ENCODE peak calls at places on chromosomes 12 and 14, in seven cellular contexts. M, K, L, F, X, D and G are unnamed samples.

GRCh38 chr12:125015680-125016310 is 22.4 kb downstream of the BRI3BP start:
- DNase-seq in K (no peak), M (no peak), X (no peak), F (no peak), D (no peak), L (no peak), G (no peak)

GRCh38 chr12:113984464-113984863 is 18.3 kb upstream of the RBM19 start:
- DNase-seq in M (no peak), X (no peak), F (no peak), K (no peak), D (no peak), L (no peak), G (no peak)

GRCh38 chr12:102118874-102119273 is 1.0 kb downstream of the NUP37 start:
- DNase-seq in L (peak), K (no peak), D (no peak), M (no peak), F (no peak), X (no peak), G (no peak)

GRCh38 chr14:35944847-35945246 is 118.7 kb downstream of the BRMS1L start:
- DNase-seq in F (no peak), M (peak), L (no peak), K (no peak), D (no peak), X (peak), G (peak)

GRCh38 chr12:77247542-77247941 is 182.2 kb upstream of the E2F7 start:
- DNase-seq in D (no peak), M (no peak), K (no peak), F (no peak), X (no peak), L (no peak), G (no peak)

GRCh38 chr14:64649383-64649998 is 54.7 kb upstream of the PLEKHG3 start:
- DNase-seq in D (peak), L (no peak), K (no peak), X (peak), M (no peak), F (no peak), G (no peak)

GRCh38 chr12:120350576-120351350 is 18.2 kb downstream of the MSI1 start:
- DNase-seq in F (no peak), D (no peak), M (no peak), L (no peak), K (no peak), X (no peak), G (no peak)

GRCh38 chr14:104925941-104926609 is 1.4 kb downstream of the PLD4 start:
- DNase-seq in K (no peak), D (no peak), L (no peak), F (no peak), X (no peak), M (no peak), G (no peak)

GRCh38 chr14:21238823-21239518 is 30.3 kb downstream of the HNRNPC start:
- DNase-seq in M (no peak), F (no peak), D (no peak), L (no peak), X (no peak), K (no peak), G (no peak)

GRCh38 chr14:21241218-21241819 is 27.9 kb downstream of the HNRNPC start:
- DNase-seq in F (no peak), K (no peak), L (peak), X (no peak), D (no peak), M (no peak), G (peak)

GRCh38 chr14:21244546-21244945 is 24.7 kb downstream of the HNRNPC start:
- DNase-seq in L (no peak), D (no peak), X (no peak), F (no peak), M (no peak), K (no peak), G (no peak)

GRCh38 chr14:21236948-21237797 is 32.1 kb downstream of the HNRNPC start:
- DNase-seq in K (no peak), X (no peak), D (no peak), M (no peak), L (no peak), F (no peak), G (no peak)

GRCh38 chr14:21240417-21240816 is 28.8 kb downstream of the HNRNPC start:
- DNase-seq in D (no peak), F (no peak), X (no peak), K (no peak), M (no peak), L (no peak), G (no peak)
- TF ChIP-seq POLR2A in D (no peak), F (no peak), X (no peak), K (no peak), M (no peak), L (no peak), G (no peak)

GRCh38 chr12:14260011-14260993 is 105.2 kb upstream of the ATF7IP start:
- DNase-seq in X (peak), L (peak), D (peak), F (peak), M (peak), K (no peak), G (peak)
- TF ChIP-seq POLR2A in X (peak), L (no peak), D (no peak), F (no peak), M (no peak), K (no peak), G (no peak)

DNA sequence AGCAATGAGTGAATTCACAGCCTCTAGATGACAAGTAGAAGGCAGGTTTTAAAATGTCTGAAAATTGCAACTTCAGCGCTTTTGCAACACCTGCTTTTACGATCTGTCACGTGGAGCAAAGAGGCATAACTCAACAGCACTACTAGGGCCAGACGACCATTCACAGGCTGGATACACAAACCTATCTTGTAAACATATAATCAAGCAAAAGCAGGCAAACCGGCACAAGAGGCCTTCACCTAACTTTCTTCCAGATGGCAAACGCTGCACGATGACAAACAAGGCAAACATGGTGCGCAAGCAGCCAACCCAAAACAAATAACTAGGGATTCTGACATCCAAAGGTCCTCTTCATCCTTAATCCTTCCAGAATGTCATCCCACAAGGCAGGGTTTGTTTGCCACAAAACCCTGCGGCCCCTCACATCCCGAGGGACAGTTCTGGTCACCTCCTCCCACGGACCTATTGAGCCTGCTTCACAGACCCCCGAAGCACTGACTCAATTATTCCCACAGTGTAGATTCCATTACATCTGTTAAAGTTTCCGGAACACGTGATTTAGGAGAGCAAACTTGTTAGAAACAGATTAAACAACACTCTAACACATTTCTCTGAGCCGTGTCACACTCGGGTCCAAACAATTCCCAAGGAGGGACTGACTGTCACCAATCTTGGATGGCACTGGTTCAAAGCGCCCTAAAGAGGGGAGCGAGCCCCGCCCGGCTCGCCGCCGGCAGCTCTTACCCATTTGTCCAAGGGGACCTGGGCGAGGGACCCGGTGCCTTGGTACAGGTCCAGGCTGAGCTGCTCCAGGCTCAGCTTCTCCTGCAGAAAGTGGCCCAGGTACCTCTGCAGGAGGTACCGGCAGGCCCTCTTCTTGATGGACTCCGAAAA is 823 bp downstream of the ATG2B start:
- DNase-seq in K (peak), D (peak), F (no peak), M (peak), L (peak), X (peak), G (peak)
- TF ChIP-seq POLR2A in K (no peak), D (no peak), F (no peak), M (no peak), L (peak), X (peak), G (peak)

GRCh38 chr12:58915634-58916033 is 4.7 kb downstream of the LRIG3 start:
- DNase-seq in M (no peak), D (peak), L (peak), K (no peak), X (peak), F (no peak), G (no peak)
- TF ChIP-seq POLR2A in M (no peak), D (no peak), L (no peak), K (no peak), X (peak), F (no peak), G (no peak)

GRCh38 chr12:49706351-49707126 is 666 bp downstream of the FMNL3 start:
- DNase-seq in L (peak), D (peak), X (peak), K (no peak), M (no peak), F (no peak), G (no peak)
- TF ChIP-seq POLR2A in L (no peak), D (no peak), X (no peak), K (no peak), M (no peak), F (no peak), G (no peak)

DNA sequence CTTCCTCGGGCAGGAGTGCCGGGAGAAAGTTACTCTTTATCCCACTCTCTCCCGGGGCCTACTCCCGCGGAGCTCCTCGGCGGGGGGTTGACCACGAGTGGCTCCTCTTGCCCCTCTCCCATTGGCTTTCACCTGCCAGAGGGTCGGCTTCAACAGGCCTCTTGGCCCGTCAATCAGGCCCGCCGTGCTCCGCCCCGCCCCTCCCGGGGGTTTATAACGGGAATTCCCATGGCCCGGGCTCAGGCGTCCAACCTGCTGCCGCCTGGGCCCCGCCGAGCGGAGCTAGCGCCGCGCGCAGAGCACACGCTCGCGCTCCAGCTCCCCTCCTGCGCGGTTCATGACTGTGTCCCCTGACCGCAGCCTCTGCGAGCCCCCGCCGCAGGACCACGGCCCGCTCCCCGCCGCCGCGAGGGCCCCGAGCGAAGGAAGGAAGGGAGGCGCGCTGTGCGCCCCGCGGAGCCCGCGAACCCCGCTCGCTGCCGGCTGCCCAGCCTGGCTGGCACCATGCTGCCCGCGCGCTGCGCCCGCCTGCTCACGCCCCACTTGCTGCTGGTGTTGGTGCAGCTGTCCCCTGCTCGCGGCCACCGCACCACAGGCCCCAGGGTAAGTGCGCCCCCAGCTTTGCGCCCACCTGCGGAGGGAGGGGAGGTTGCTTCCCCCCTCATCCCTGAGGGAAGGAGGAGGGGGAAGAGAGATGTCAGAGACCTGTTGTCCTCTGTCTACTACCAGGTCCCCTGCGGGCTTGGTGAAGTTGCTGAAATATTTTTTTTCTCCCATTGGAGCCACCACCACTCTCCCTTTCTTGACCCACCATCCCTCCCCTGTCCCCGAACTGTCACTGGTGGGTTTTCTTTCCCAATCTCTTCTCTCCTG is at the start of gene SMOC1:
- DNase-seq in D (peak), X (peak), K (no peak), F (no peak), L (peak), M (no peak), G (no peak)
- TF ChIP-seq POLR2A in D (peak), X (no peak), K (no peak), F (no peak), L (peak), M (no peak), G (no peak)